ENCODE peak calls at places on chromosomes 11 and 22, in eight cellular contexts. P is stimulated activated CD4-positive, alpha-beta T cell treated with anti-CD3 and anti-CD28 coated beads, Interleukin-1b, Interleukin-23, amount 100 ng/mL, for 24 hours; A is activated naive CD8-positive, alpha-beta T cell treated with anti-CD3 and anti-CD28 coated beads, Interleukin-2, amount 50 U/mL, for 24 hours; H is stromal cell of bone marrow; D is activated CD4-positive, alpha-beta T cell treated with anti-CD3 and anti-CD28 coated beads, Interleukin-2, amount 50 U/mL, for 48 hours; I is NCI-H446; X is posterior vena cava; Q is NB4. T is an unnamed sample.

GRCh38 chr11:83087035-83087434 is 15.3 kb upstream of the RAB30 start:
- DNase-seq in P (no peak), A (no peak), H (no peak), D (no peak), I (no peak), X (no peak), Q (peak), T (no peak)

GRCh38 chr11:82944198-82944597 is 42.7 kb downstream of the DDIAS start:
- DNase-seq in P (no peak), A (no peak), H (no peak), D (no peak), I (no peak), X (no peak), Q (no peak), T (no peak)

GRCh38 chr11:108559340-108559739 is 34.2 kb downstream of the EXPH5 start:
- DNase-seq in P (no peak), A (no peak), H (no peak), D (no peak), I (no peak), X (no peak), Q (no peak), T (no peak)

GRCh38 chr11:44760917-44761545 is 34.3 kb downstream of the TSPAN18 start:
- DNase-seq in P (no peak), A (no peak), H (peak), D (no peak), I (no peak), X (no peak), Q (no peak), T (no peak)

GRCh38 chr11:117186431-117186761 is 7.9 kb downstream of the SIDT2 start:
- DNase-seq in P (no peak), A (no peak), H (no peak), D (no peak), I (no peak), X (peak), Q (no peak), T (no peak)

GRCh38 chr11:122741613-122742012 is 86.1 kb downstream of the UBASH3B start:
- DNase-seq in P (no peak), A (no peak), H (peak), D (no peak), I (no peak), X (peak), Q (peak), T (no peak)

GRCh38 chr22:36405671-36406070 is 17.9 kb upstream of the MYH9 start:
- DNase-seq in P (no peak), A (peak), H (no peak), D (no peak), I (no peak), X (no peak), Q (peak), T (no peak)

GRCh38 chr11:44623321-44623715 is 57.9 kb downstream of the CD82 start:
- DNase-seq in P (no peak), A (peak), H (no peak), D (no peak), I (no peak), X (peak), Q (no peak), T (no peak)

GRCh38 chr11:45918331-45918941 is 759 bp upstream of the PEX16 start:
- DNase-seq in P (peak), A (peak), H (peak), D (peak), I (peak), X (peak), Q (peak), T (peak)

GRCh38 chr11:103893366-103893765 is 143.1 kb upstream of the DDI1 start:
- DNase-seq in P (no peak), A (no peak), H (no peak), D (no peak), I (no peak), X (no peak), Q (no peak), T (no peak)

GRCh38 chr22:40224702-40225101 is 47.0 kb downstream of the TNRC6B start:
- DNase-seq in P (no peak), A (no peak), H (no peak), D (no peak), I (no peak), X (no peak), Q (no peak), T (no peak)

GRCh38 chr22:46833228-46833627 is 70.8 kb downstream of the TBC1D22A start:
- DNase-seq in P (no peak), A (no peak), H (no peak), D (no peak), I (no peak), X (peak), Q (peak), T (no peak)

GRCh38 chr11:126410649-126411048 is 55.2 kb downstream of the ST3GAL4 start:
- DNase-seq in P (no peak), A (no peak), H (no peak), D (no peak), I (no peak), X (no peak), Q (no peak), T (no peak)

GRCh38 chr11:128497057-128497957 is 90.1 kb downstream of the ETS1 start:
- DNase-seq in P (no peak), A (no peak), H (peak), D (no peak), I (no peak), X (no peak), Q (peak), T (peak)

GRCh38 chr11:65505434-65506315 is 6.8 kb downstream of the MALAT1 start:
- DNase-seq in P (no peak), A (no peak), H (no peak), D (no peak), I (no peak), X (peak), Q (peak), T (no peak)

GRCh38 chr11:64569300-64569970 is 21.6 kb upstream of the SLC22A12 start:
- DNase-seq in P (no peak), A (no peak), H (no peak), D (no peak), I (no peak), X (peak), Q (no peak), T (no peak)

GRCh38 chr11:126945319-126945718 is 55.3 kb downstream of the KIRREL3 start:
- DNase-seq in P (no peak), A (no peak), H (no peak), D (no peak), I (no peak), X (no peak), Q (no peak), T (no peak)

GRCh38 chr22:27136596-27136995 is 479.2 kb downstream of the MIAT start:
- DNase-seq in P (no peak), A (no peak), H (no peak), D (no peak), I (no peak), X (no peak), Q (no peak), T (no peak)

GRCh38 chr11:123745764-123746451 is 4.4 kb upstream of the ZNF202 start:
- DNase-seq in P (no peak), A (no peak), H (no peak), D (no peak), I (no peak), X (no peak), Q (no peak), T (no peak)

GRCh38 chr11:119797736-119798135 is 68.7 kb upstream of the NECTIN1 start:
- DNase-seq in P (no peak), A (no peak), H (no peak), D (no peak), I (no peak), X (peak), Q (no peak), T (no peak)

GRCh38 chr22:16793831-16794230 is 31.4 kb downstream of the XKR3 start:
- DNase-seq in P (no peak), A (no peak), H (no peak), D (no peak), I (no peak), X (no peak), Q (no peak), T (no peak)

GRCh38 chr11:67062526-67063373 is 6.1 kb downstream of the RHOD start:
- DNase-seq in P (no peak), A (no peak), H (no peak), D (no peak), I (no peak), X (no peak), Q (no peak), T (no peak)

GRCh38 chr22:31611065-31611760 is 50.8 kb downstream of the PISD start:
- DNase-seq in P (no peak), A (no peak), H (no peak), D (no peak), I (no peak), X (no peak), Q (no peak), T (no peak)

GRCh38 chr11:47720651-47721050 is 5.5 kb upstream of the AGBL2 start:
- DNase-seq in P (no peak), A (no peak), H (no peak), D (no peak), I (no peak), X (no peak), Q (no peak), T (no peak)

GRCh38 chr11:110972640-110973039 is 260.4 kb upstream of the ARHGAP20 start:
- DNase-seq in P (no peak), A (no peak), H (peak), D (no peak), I (no peak), X (no peak), Q (peak), T (no peak)